ENCODE peak calls at places on chromosomes 7 and 10, in five cellular contexts. O is fibroblast of lung, Y is transverse colon, T is IMR-90, Z is AG09309. F is an unnamed sample.

GRCh38 chr7:94249631-94250030 is 145.1 kb upstream of the COL1A2 start:
- DNase-seq in O (no peak), Y (no peak), T (no peak), Z (no peak), F (no peak)

GRCh38 chr10:110495731-110496552 is 1.8 kb upstream of the DUSP5 start:
- DNase-seq in O (peak), Y (peak), T (peak), Z (peak), F (no peak)

GRCh38 chr7:74344128-74344496 is 54.9 kb downstream of the CLIP2 start:
- DNase-seq in O (peak), Y (no peak), T (peak), Z (no peak), F (peak)

GRCh38 chr7:101702362-101702850 is 73.3 kb upstream of the MYL10 start:
- DNase-seq in O (no peak), Y (peak), T (no peak), Z (no peak), F (no peak)

GRCh38 chr10:15784237-15784636 is 64.5 kb upstream of the ITGA8 start:
- DNase-seq in O (no peak), Y (no peak), T (no peak), Z (no peak), F (no peak)

GRCh38 chr10:101782811-101783735 is at the start of gene NPM3:
- DNase-seq in O (peak), Y (peak), T (peak), Z (peak), F (no peak)

GRCh38 chr10:8063935-8064334 is 9.4 kb downstream of the GATA3 start:
- DNase-seq in O (no peak), Y (no peak), T (no peak), Z (no peak), F (no peak)

GRCh38 chr10:29585488-29585976 is 49.2 kb downstream of the SVIL start:
- DNase-seq in O (peak), Y (no peak), T (peak), Z (no peak), F (no peak)

GRCh38 chr7:148852272-148852671 is 31.8 kb downstream of the EZH2 start:
- DNase-seq in O (no peak), Y (no peak), T (no peak), Z (no peak), F (no peak)

GRCh38 chr7:131574741-131575140 is 18.3 kb upstream of the PODXL start:
- DNase-seq in O (peak), Y (no peak), T (no peak), Z (peak), F (no peak)

GRCh38 chr10:12839349-12839927 is 162.1 kb downstream of the CCDC3 start:
- DNase-seq in O (no peak), Y (no peak), T (no peak), Z (no peak), F (no peak)

GRCh38 chr7:76354981-76355730 is 3.6 kb downstream of the YWHAG start:
- DNase-seq in O (no peak), Y (no peak), T (no peak), Z (no peak), F (no peak)

GRCh38 chr7:131161103-131161502 is 166.6 kb upstream of the MKLN1 start:
- DNase-seq in O (peak), Y (no peak), T (peak), Z (no peak), F (no peak)

GRCh38 chr10:110459600-110459999 is 38.1 kb upstream of the DUSP5 start:
- DNase-seq in O (no peak), Y (no peak), T (no peak), Z (no peak), F (no peak)

GRCh38 chr10:93703066-93703465 is 674 bp upstream of the FRA10AC1 start:
- DNase-seq in O (peak), Y (no peak), T (peak), Z (no peak), F (no peak)

GRCh38 chr10:6917125-6917524 is 337.0 kb upstream of the PRKCQ start:
- DNase-seq in O (no peak), Y (no peak), T (no peak), Z (no peak), F (no peak)

GRCh38 chr10:86314616-86315520 is 51.7 kb downstream of the GRID1 start:
- DNase-seq in O (no peak), Y (no peak), T (no peak), Z (no peak), F (no peak)

GRCh38 chr7:55109384-55110167 is 90.8 kb downstream of the EGFR start:
- DNase-seq in O (peak), Y (no peak), T (peak), Z (no peak), F (no peak)

GRCh38 chr7:115059312-115059711 is 137.4 kb downstream of the MDFIC start:
- DNase-seq in O (peak), Y (no peak), T (peak), Z (no peak), F (no peak)

GRCh38 chr7:30032310-30033125 is 4.3 kb downstream of the PLEKHA8 start:
- DNase-seq in O (peak), Y (no peak), T (peak), Z (peak), F (no peak)

GRCh38 chr10:113162960-113163359 is 212.9 kb downstream of the TCF7L2 start:
- DNase-seq in O (no peak), Y (no peak), T (no peak), Z (no peak), F (no peak)

GRCh38 chr10:116251602-116252395 is 21.2 kb downstream of the GFRA1 start:
- DNase-seq in O (no peak), Y (no peak), T (no peak), Z (no peak), F (no peak)

GRCh38 chr10:14349081-14349480 is 18.4 kb upstream of the FRMD4A start:
- DNase-seq in O (no peak), Y (no peak), T (no peak), Z (no peak), F (no peak)

GRCh38 chr10:117152668-117153067 is 14.6 kb upstream of the VAX1 start:
- DNase-seq in O (no peak), Y (no peak), T (no peak), Z (no peak), F (no peak)

GRCh38 chr10:120387326-120387725 is 69.7 kb upstream of the PLPP4 start:
- DNase-seq in O (peak), Y (no peak), T (no peak), Z (peak), F (no peak)

GRCh38 chr10:18312385-18313145 is 172.3 kb downstream of the CACNB2 start:
- DNase-seq in O (peak), Y (no peak), T (peak), Z (peak), F (peak)

GRCh38 chr10:15367296-15367830 is 3.7 kb downstream of the FAM171A1 start:
- DNase-seq in O (no peak), Y (no peak), T (no peak), Z (no peak), F (no peak)

GRCh38 chr7:46432666-46433065 is 511.6 kb upstream of the IGFBP3 start:
- DNase-seq in O (peak), Y (no peak), T (peak), Z (peak), F (no peak)

GRCh38 chr10:18607503-18607902 is 43.9 kb downstream of the NSUN6 start:
- DNase-seq in O (peak), Y (peak), T (peak), Z (peak), F (peak)

GRCh38 chr7:87432536-87432935 is 42.9 kb downstream of the ABCB4 start:
- DNase-seq in O (no peak), Y (no peak), T (no peak), Z (no peak), F (no peak)

GRCh38 chr10:72109619-72110215 is 21.4 kb upstream of the SPOCK2 start:
- DNase-seq in O (no peak), Y (no peak), T (no peak), Z (no peak), F (no peak)

DNA sequence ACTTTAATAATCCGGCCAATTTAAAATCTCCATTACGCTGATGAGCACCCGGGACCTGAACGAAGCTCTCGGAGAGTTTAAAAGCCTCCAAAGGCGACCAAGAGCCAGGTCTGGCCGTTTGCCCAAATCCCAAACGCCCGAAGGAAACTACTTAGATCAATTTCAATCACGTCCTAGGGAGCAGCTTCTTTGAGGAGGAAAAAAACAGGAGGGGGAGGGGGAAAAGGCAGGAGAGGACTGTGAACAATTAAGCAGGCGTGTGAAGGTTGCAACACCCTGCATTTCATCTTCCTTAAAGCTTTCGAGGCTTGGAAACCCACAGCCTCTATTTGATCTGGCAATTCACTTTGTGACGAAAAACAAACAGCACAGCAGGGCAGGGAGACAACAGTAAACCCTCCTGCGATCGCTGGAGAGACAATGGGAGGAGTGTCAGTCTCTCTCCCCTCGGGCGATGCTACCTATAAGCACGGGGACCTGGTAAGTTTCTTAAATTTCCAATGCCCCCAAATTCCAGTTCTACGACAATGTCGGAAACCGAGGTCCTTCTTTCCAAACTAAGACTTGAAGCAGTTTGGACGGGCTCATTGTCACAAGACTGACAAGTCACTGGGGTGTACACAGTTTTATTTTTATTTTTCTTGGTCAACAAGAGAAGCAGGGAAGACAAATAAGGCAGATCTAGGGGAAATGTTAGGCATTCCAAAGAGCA is 1.1 kb downstream of the KLF6 start:
- DNase-seq in O (peak), Y (peak), T (peak), Z (no peak), F (no peak)
- H3K4me3 ChIP-seq in O (peak), Y (peak), T (peak), Z (peak), F (peak)

GRCh38 chr7:15707570-15707969 is 21.1 kb upstream of the MEOX2 start:
- DNase-seq in O (no peak), Y (no peak), T (no peak), Z (no peak), F (no peak)
- TF ChIP-seq CTCF in O (no peak), Y (no peak), T (no peak), Z (no peak), F (no peak)

DNA sequence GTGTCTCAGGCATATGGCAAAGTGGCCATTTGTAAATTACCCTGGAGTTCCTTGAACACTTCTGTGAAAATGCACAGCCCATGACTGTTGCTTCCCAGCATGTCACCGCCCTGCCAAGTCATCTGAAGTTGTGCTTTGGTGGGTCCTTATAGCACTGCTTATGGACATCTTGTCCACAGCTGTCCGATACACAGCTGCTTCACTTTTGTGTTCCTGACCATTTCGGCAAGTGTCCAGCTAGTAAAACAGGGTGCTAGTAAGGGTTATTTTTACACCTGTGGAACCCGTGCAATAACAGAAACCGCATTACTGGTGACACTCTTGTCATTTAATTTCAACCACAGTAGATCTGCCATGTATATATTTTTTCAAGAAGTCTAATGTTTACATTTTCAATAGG is 29.7 kb downstream of the PIP4K2A start:
- DNase-seq in O (no peak), Y (no peak), T (no peak), Z (no peak), F (no peak)
- H3K4me3 ChIP-seq in O (no peak), Y (no peak), T (no peak), Z (no peak), F (no peak)

GRCh38 chr10:43264987-43265798 is 1.7 kb downstream of the RASGEF1A start:
- DNase-seq in O (no peak), Y (peak), T (no peak), Z (no peak), F (no peak)

GRCh38 chr10:43262902-43263466 is 3.9 kb downstream of the RASGEF1A start:
- DNase-seq in O (no peak), Y (no peak), T (no peak), Z (no peak), F (no peak)

GRCh38 chr10:43264324-43264986 is 2.4 kb downstream of the RASGEF1A start:
- DNase-seq in O (no peak), Y (peak), T (no peak), Z (no peak), F (no peak)

GRCh38 chr10:43262043-43262901 is 4.6 kb downstream of the RASGEF1A start:
- DNase-seq in O (no peak), Y (no peak), T (no peak), Z (no peak), F (no peak)

DNA sequence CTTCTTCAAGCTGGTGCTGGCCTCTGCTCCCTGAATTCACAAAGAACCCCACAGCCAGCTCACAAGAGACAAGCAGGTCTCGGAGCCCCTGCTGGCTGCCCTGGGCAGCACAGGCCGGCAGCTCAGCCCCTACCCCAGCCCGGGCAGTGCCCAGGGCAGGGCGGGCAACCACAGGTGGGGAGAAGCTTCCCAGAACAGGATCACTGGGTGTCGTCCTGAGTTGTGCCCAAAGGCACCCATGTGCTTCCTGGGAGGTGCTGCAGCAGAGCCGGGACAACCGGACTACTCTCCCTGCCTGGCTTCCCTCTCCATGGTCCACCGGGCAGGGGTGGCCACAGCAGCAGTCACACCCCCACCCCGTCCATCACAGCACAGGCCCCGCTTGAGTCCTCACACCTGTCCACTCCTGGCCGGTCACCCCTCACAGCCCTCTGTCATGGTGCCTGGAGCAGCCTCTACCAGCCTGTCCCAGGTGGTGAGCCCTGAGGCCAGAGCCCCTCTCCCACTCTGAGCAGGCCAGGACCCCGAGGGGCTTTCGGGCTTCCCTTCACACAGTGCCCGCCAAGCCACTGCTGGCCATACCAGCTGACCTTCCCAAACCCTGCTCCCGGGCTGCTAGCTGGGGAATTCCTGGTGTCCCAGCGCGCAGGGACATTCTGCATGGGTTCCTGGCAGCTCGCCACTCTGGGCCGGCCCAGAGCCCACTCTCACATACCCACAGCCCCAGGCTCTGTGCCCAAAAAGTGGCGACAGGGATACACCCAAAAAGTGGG is 3.1 kb downstream of the RASGEF1A start:
- DNase-seq in O (no peak), Y (peak), T (no peak), Z (no peak), F (no peak)
- TF ChIP-seq CTCF in O (peak), Y (no peak), T (peak), Z (peak), F (peak)

DNA sequence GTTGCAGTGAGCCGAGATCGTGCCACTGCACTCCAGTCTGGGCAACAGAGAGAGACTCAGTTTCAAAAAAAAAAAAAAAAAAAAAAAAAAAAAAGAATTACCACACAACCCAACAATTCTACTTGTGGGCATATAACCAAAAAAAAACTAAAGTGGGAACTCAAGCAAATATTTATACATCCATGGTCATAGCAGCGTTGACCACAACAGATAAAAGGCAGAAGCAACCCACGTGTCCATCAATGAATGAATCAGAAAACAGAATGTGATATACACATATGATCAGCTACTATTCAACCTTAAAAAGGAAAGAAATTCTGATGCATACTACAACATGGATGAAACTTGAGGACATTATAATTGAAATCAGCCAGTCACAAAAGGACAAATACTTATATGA is 179.3 kb upstream of the NEBL start:
- DNase-seq in O (no peak), Y (no peak), T (no peak), Z (no peak), F (no peak)
- H3K4me3 ChIP-seq in O (no peak), Y (no peak), T (no peak), Z (no peak), F (no peak)

GRCh38 chr10:84333864-84334451 is 5.6 kb downstream of the CCSER2 start:
- DNase-seq in O (peak), Y (no peak), T (peak), Z (no peak), F (no peak)

GRCh38 chr10:84329986-84330651 is 1.7 kb downstream of the CCSER2 start:
- DNase-seq in O (no peak), Y (no peak), T (no peak), Z (no peak), F (no peak)

GRCh38 chr10:84331091-84331490 is 2.7 kb downstream of the CCSER2 start:
- DNase-seq in O (no peak), Y (no peak), T (no peak), Z (no peak), F (no peak)

GRCh38 chr10:84329094-84329611 is 764 bp downstream of the CCSER2 start:
- DNase-seq in O (peak), Y (peak), T (peak), Z (no peak), F (no peak)

DNA sequence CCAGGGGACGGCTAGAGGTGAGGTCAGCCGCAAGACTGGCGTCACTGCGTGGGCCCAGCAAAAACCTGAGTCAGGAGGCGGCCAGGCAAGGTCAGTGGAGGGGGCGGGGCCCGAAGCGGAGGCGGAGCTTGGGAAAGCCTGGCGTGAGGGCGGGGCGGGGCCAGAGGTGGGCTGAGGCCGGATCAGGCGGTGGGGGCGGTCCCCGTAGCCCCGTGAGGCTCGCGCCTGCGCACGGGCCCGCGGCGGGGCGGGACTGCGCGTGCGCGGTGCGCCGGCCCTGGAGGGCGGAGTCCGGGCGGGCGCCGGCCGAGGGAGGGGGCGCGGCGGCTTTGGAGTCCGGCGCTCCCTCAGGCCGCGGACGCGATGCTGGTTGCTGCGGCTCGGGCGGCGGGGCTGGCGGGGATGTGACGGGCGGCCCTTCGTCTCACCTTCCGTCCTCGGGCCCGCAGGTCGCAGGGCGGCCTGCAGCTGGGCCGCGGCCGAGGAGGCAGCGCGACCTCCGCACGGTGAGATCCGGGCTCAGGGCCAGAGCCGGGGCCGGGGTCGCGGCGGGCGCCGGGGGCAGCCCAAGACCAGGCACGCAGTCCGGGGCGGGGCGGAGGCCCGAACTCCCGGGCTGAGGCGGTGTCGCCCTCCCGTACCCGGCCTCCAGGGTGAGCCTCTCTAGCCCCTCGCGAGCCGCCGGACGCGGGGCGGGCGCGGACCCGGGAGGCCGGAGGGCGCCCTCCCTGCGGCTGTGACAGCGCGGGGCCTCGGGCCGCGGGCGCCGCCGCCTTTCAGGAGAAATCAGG is at the start of gene CCSER2:
- DNase-seq in O (peak), Y (peak), T (peak), Z (peak), F (peak)
- TF ChIP-seq CTCF in O (no peak), Y (no peak), T (no peak), Z (no peak), F (no peak)

DNA sequence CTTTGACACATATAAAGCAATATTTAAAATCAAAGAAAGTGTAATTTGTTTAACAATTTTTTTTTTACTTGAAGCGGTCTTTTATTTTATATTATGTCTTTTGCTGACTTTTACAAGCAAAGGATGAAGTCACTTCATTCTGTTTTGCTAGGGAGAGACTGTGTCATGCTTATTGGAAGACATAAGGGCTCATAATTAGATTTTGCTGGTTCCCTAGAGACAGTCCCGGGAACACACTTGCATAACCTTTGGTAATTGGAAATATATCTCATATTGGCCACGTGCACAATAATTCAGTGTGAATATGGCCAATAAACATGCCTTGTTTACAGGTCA is 448 bp upstream of the NET1 start:
- DNase-seq in O (no peak), Y (no peak), T (no peak), Z (no peak), F (no peak)
- H3K4me3 ChIP-seq in O (peak), Y (peak), T (peak), Z (peak), F (peak)

GRCh38 chr10:80201592-80202256 is 3.6 kb downstream of the ANXA11 start:
- DNase-seq in O (no peak), Y (peak), T (no peak), Z (no peak), F (no peak)

GRCh38 chr10:80204193-80204714 is 1.1 kb downstream of the ANXA11 start:
- DNase-seq in O (peak), Y (peak), T (no peak), Z (no peak), F (no peak)

GRCh38 chr10:80204801-80205477 is 398 bp downstream of the ANXA11 start:
- DNase-seq in O (peak), Y (peak), T (peak), Z (no peak), F (no peak)

GRCh38 chr10:80203835-80204148 is 1.5 kb downstream of the ANXA11 start:
- DNase-seq in O (no peak), Y (no peak), T (no peak), Z (no peak), F (no peak)

GRCh38 chr10:80202934-80203834 is 2.2 kb downstream of the ANXA11 start:
- DNase-seq in O (peak), Y (peak), T (peak), Z (peak), F (peak)
- TF ChIP-seq CTCF in O (peak), Y (no peak), T (peak), Z (peak), F (peak)